ENCODE peak calls at places on chromosomes 13 and 19, in five cellular contexts. Q is heart left ventricle; J is NCI-H2107; W is stimulated activated CD4-positive, alpha-beta T cell treated with anti-CD3 and anti-CD28 coated beads, Interleukin-1b, Interleukin-23, amount 100 ng/mL, for 24 hours; C is HEK293T. O is an unnamed sample.

GRCh38 chr13:66994498-66995365 is 235.4 kb downstream of the PCDH9 start:
- DNase-seq in Q (no peak), J (no peak), W (no peak), C (no peak), O (no peak)

GRCh38 chr19:52464798-52465470 is 11.6 kb downstream of the ZNF578 start:
- DNase-seq in Q (no peak), J (no peak), W (no peak), C (peak), O (peak)

GRCh38 chr19:55058781-55059610 is 4.0 kb downstream of the RDH13 start:
- DNase-seq in Q (no peak), J (no peak), W (no peak), C (no peak), O (no peak)

GRCh38 chr19:46813570-46814358 is 25.4 kb upstream of the SLC1A5 start:
- DNase-seq in Q (peak), J (no peak), W (no peak), C (no peak), O (no peak)

GRCh38 chr19:5013761-5014160 is 44.8 kb downstream of the KDM4B start:
- DNase-seq in Q (no peak), J (no peak), W (no peak), C (no peak), O (no peak)

GRCh38 chr13:45119469-45119989 is 781 bp upstream of the GTF2F2 start:
- DNase-seq in Q (no peak), J (no peak), W (peak), C (no peak), O (no peak)

GRCh38 chr13:99984463-99985242 is 3.1 kb downstream of the ZIC2 start:
- DNase-seq in Q (no peak), J (no peak), W (no peak), C (no peak), O (no peak)

GRCh38 chr13:37666036-37666435 is 67.5 kb upstream of the POSTN start:
- DNase-seq in Q (no peak), J (no peak), W (no peak), C (no peak), O (no peak)

GRCh38 chr13:106573279-106573831 is 5.4 kb upstream of the ARGLU1 start:
- DNase-seq in Q (no peak), J (no peak), W (no peak), C (no peak), O (no peak)

GRCh38 chr19:4589579-4590410 is 30.3 kb upstream of the SEMA6B start:
- DNase-seq in Q (no peak), J (no peak), W (no peak), C (no peak), O (no peak)

GRCh38 chr13:27171830-27172494 is 351 bp upstream of the USP12 start:
- DNase-seq in Q (peak), J (peak), W (peak), C (peak), O (no peak)

GRCh38 chr19:45863840-45864628 is at the start of gene FOXA3:
- DNase-seq in Q (no peak), J (no peak), W (no peak), C (peak), O (no peak)

GRCh38 chr19:33325920-33326319 is 23.6 kb upstream of the CEBPA start:
- DNase-seq in Q (no peak), J (no peak), W (no peak), C (no peak), O (no peak)

GRCh38 chr13:108859202-108860012 is 230.0 kb downstream of the MYO16 start:
- DNase-seq in Q (no peak), J (no peak), W (no peak), C (no peak), O (no peak)

GRCh38 chr19:13012690-13013608 is 17.7 kb downstream of the NFIX start:
- DNase-seq in Q (no peak), J (no peak), W (no peak), C (no peak), O (no peak)

GRCh38 chr13:24741016-24741662 is 22.8 kb upstream of the RNF17 start:
- DNase-seq in Q (no peak), J (no peak), W (no peak), C (peak), O (no peak)

GRCh38 chr19:10839071-10840050 is 3.3 kb upstream of the TMED1 start:
- DNase-seq in Q (no peak), J (no peak), W (no peak), C (no peak), O (no peak)

GRCh38 chr19:5695649-5696195 is 5.6 kb downstream of the RPL36 start:
- DNase-seq in Q (no peak), J (no peak), W (no peak), C (no peak), O (no peak)

GRCh38 chr19:55567708-55568328 is 12.8 kb downstream of the ZNF579 start:
- DNase-seq in Q (no peak), J (no peak), W (no peak), C (no peak), O (no peak)

GRCh38 chr13:30806784-30807183 is 71.4 kb downstream of the ALOX5AP start:
- DNase-seq in Q (no peak), J (no peak), W (no peak), C (no peak), O (no peak)

GRCh38 chr19:39409207-39409885 is 2.7 kb downstream of the ZFP36 start:
- DNase-seq in Q (peak), J (peak), W (no peak), C (no peak), O (no peak)

GRCh38 chr19:31553112-31553843 is 204.0 kb upstream of the TSHZ3 start:
- DNase-seq in Q (no peak), J (no peak), W (no peak), C (no peak), O (no peak)

GRCh38 chr19:8357007-8357521 is 6.9 kb upstream of the ANGPTL4 start:
- DNase-seq in Q (no peak), J (no peak), W (no peak), C (no peak), O (no peak)

GRCh38 chr19:43555185-43555770 is 20.0 kb downstream of the XRCC1 start:
- DNase-seq in Q (peak), J (no peak), W (peak), C (peak), O (no peak)

GRCh38 chr13:101447852-101448251 is 4.6 kb upstream of the ITGBL1 start:
- DNase-seq in Q (no peak), J (no peak), W (no peak), C (no peak), O (no peak)

GRCh38 chr19:38557205-38557799 is 60.5 kb downstream of the MAP4K1 start:
- DNase-seq in Q (no peak), J (no peak), W (no peak), C (no peak), O (no peak)

GRCh38 chr19:14310055-14310454 is 71.2 kb upstream of the ADGRE5 start:
- DNase-seq in Q (no peak), J (no peak), W (no peak), C (no peak), O (no peak)

GRCh38 chr19:53892981-53893325 is 11.0 kb downstream of the PRKCG start:
- DNase-seq in Q (no peak), J (no peak), W (no peak), C (peak), O (no peak)

GRCh38 chr13:78603240-78603947 is at the start of gene POU4F1:
- DNase-seq in Q (no peak), J (peak), W (no peak), C (peak), O (no peak)

GRCh38 chr13:46949211-46949610 is 52.4 kb upstream of the HTR2A start:
- DNase-seq in Q (no peak), J (no peak), W (no peak), C (no peak), O (no peak)

GRCh38 chr19:1102407-1103106 is 1.2 kb upstream of the GPX4 start:
- DNase-seq in Q (no peak), J (no peak), W (no peak), C (no peak), O (no peak)

GRCh38 chr13:31134055-31134711 is 27.5 kb downstream of the HSPH1 start:
- DNase-seq in Q (no peak), J (no peak), W (no peak), C (no peak), O (no peak)

GRCh38 chr13:46523972-46524737 is 28.8 kb upstream of the LRCH1 start:
- DNase-seq in Q (peak), J (no peak), W (no peak), C (no peak), O (no peak)

GRCh38 chr19:53971608-53972007 is 8.9 kb downstream of the CACNG8 start:
- DNase-seq in Q (no peak), J (no peak), W (no peak), C (no peak), O (no peak)

GRCh38 chr13:114002771-114003321 is 29.0 kb upstream of the C13orf46 start:
- DNase-seq in Q (no peak), J (no peak), W (no peak), C (no peak), O (no peak)

GRCh38 chr13:113074401-113074800 is 31.2 kb upstream of the F7 start:
- DNase-seq in Q (no peak), J (no peak), W (no peak), C (no peak), O (no peak)